ENCODE peak calls at places on chromosome 1, in eight cellular contexts. One of them, this sample, is unnamed.

GRCh38 chr1:2298685-2299673 is 70.9 kb downstream of the SKI start:
- DNase-seq in fibroblast of pulmonary artery: no peak
- DNase-seq in right cardiac atrium: peak; percentile 90
- DNase-seq in nucleus accumbens: no peak
- DNase-seq in GM10248: no peak
- DNase-seq in fibroblast of mammary gland: no peak
- DNase-seq in stimulated activated naive CD8-positive, alpha-beta T cell treated with anti-CD3 and anti-CD28 coated beads, Interleukin-15, amount 100 ng/mL, for 72 hours: no peak
- DNase-seq in GM12864: no peak
- DNase-seq in this sample: no peak

GRCh38 chr1:168887381-168887780 is 158.4 kb upstream of the DPT start:
- DNase-seq in GM12864: no peak
- DNase-seq in stimulated activated naive CD8-positive, alpha-beta T cell treated with anti-CD3 and anti-CD28 coated beads, Interleukin-15, amount 100 ng/mL, for 72 hours: no peak
- DNase-seq in right cardiac atrium: no peak
- DNase-seq in nucleus accumbens: no peak
- DNase-seq in fibroblast of mammary gland: no peak
- DNase-seq in fibroblast of pulmonary artery: no peak
- DNase-seq in GM10248: no peak
- DNase-seq in this sample: no peak

GRCh38 chr1:947958-948357 is 11.1 kb downstream of the NOC2L start:
- DNase-seq in fibroblast of pulmonary artery: no peak
- DNase-seq in GM10248: no peak
- DNase-seq in fibroblast of mammary gland: no peak
- DNase-seq in right cardiac atrium: no peak
- DNase-seq in stimulated activated naive CD8-positive, alpha-beta T cell treated with anti-CD3 and anti-CD28 coated beads, Interleukin-15, amount 100 ng/mL, for 72 hours: no peak
- DNase-seq in nucleus accumbens: no peak
- DNase-seq in GM12864: no peak
- DNase-seq in this sample: no peak

GRCh38 chr1:168391759-168392681 is 111.3 kb downstream of the TBX19 start:
- DNase-seq in nucleus accumbens: no peak
- DNase-seq in GM10248: no peak
- DNase-seq in right cardiac atrium: no peak
- DNase-seq in GM12864: no peak
- DNase-seq in fibroblast of pulmonary artery: no peak
- DNase-seq in stimulated activated naive CD8-positive, alpha-beta T cell treated with anti-CD3 and anti-CD28 coated beads, Interleukin-15, amount 100 ng/mL, for 72 hours: no peak
- DNase-seq in fibroblast of mammary gland: no peak
- DNase-seq in this sample: no peak

GRCh38 chr1:85992756-85993155 is 163.8 kb downstream of the COL24A1 start:
- DNase-seq in GM12864: peak; percentile 44
- DNase-seq in nucleus accumbens: no peak
- DNase-seq in GM10248: peak; percentile 18
- DNase-seq in stimulated activated naive CD8-positive, alpha-beta T cell treated with anti-CD3 and anti-CD28 coated beads, Interleukin-15, amount 100 ng/mL, for 72 hours: no peak
- DNase-seq in right cardiac atrium: no peak
- DNase-seq in fibroblast of pulmonary artery: peak; percentile 74
- DNase-seq in fibroblast of mammary gland: peak; percentile 72
- DNase-seq in this sample: no peak

GRCh38 chr1:9196129-9197040 is 38.2 kb upstream of the H6PD start:
- DNase-seq in GM10248: peak; percentile 74
- DNase-seq in fibroblast of pulmonary artery: peak; percentile 94
- DNase-seq in fibroblast of mammary gland: peak; percentile 99
- DNase-seq in nucleus accumbens: peak; percentile 55
- DNase-seq in right cardiac atrium: peak; percentile 80
- DNase-seq in stimulated activated naive CD8-positive, alpha-beta T cell treated with anti-CD3 and anti-CD28 coated beads, Interleukin-15, amount 100 ng/mL, for 72 hours: peak; percentile 61
- DNase-seq in GM12864: no peak
- DNase-seq in this sample: peak; percentile 45

GRCh38 chr1:169060010-169060722 is 46.3 kb upstream of the ATP1B1 start:
- DNase-seq in stimulated activated naive CD8-positive, alpha-beta T cell treated with anti-CD3 and anti-CD28 coated beads, Interleukin-15, amount 100 ng/mL, for 72 hours: no peak
- DNase-seq in right cardiac atrium: no peak
- DNase-seq in GM10248: no peak
- DNase-seq in fibroblast of mammary gland: peak; percentile 59
- DNase-seq in nucleus accumbens: no peak
- DNase-seq in GM12864: no peak
- DNase-seq in fibroblast of pulmonary artery: peak; percentile 7
- DNase-seq in this sample: no peak

GRCh38 chr1:53349968-53350852 is 22.3 kb upstream of the LRP8 start:
- DNase-seq in right cardiac atrium: no peak
- DNase-seq in fibroblast of pulmonary artery: no peak
- DNase-seq in stimulated activated naive CD8-positive, alpha-beta T cell treated with anti-CD3 and anti-CD28 coated beads, Interleukin-15, amount 100 ng/mL, for 72 hours: peak; percentile 3
- DNase-seq in GM12864: no peak
- DNase-seq in nucleus accumbens: no peak
- DNase-seq in GM10248: no peak
- DNase-seq in fibroblast of mammary gland: no peak
- DNase-seq in this sample: no peak

GRCh38 chr1:150555971-150556865 is 7.0 kb downstream of the ADAMTSL4 start:
- DNase-seq in nucleus accumbens: no peak
- DNase-seq in fibroblast of mammary gland: no peak
- DNase-seq in fibroblast of pulmonary artery: no peak
- DNase-seq in GM12864: no peak
- DNase-seq in right cardiac atrium: peak; percentile 66
- DNase-seq in GM10248: no peak
- DNase-seq in stimulated activated naive CD8-positive, alpha-beta T cell treated with anti-CD3 and anti-CD28 coated beads, Interleukin-15, amount 100 ng/mL, for 72 hours: no peak
- DNase-seq in this sample: no peak

GRCh38 chr1:172874950-172875349 is 175.8 kb downstream of the TNFSF18 start:
- DNase-seq in fibroblast of pulmonary artery: no peak
- DNase-seq in nucleus accumbens: no peak
- DNase-seq in GM10248: no peak
- DNase-seq in stimulated activated naive CD8-positive, alpha-beta T cell treated with anti-CD3 and anti-CD28 coated beads, Interleukin-15, amount 100 ng/mL, for 72 hours: peak; percentile 59
- DNase-seq in right cardiac atrium: no peak
- DNase-seq in fibroblast of mammary gland: no peak
- DNase-seq in GM12864: no peak
- DNase-seq in this sample: no peak

GRCh38 chr1:207822602-207823451 is 71.0 kb downstream of the CD46 start:
- DNase-seq in right cardiac atrium: peak; percentile 88
- DNase-seq in GM12864: peak; percentile 94
- DNase-seq in nucleus accumbens: peak; percentile 94
- DNase-seq in GM10248: peak; percentile 94
- DNase-seq in fibroblast of pulmonary artery: no peak
- DNase-seq in stimulated activated naive CD8-positive, alpha-beta T cell treated with anti-CD3 and anti-CD28 coated beads, Interleukin-15, amount 100 ng/mL, for 72 hours: peak; percentile 89
- DNase-seq in fibroblast of mammary gland: peak; percentile 81
- DNase-seq in this sample: peak; percentile 29

GRCh38 chr1:170131450-170131849 is 14.3 kb upstream of the NTMT2 start:
- DNase-seq in fibroblast of mammary gland: no peak
- DNase-seq in nucleus accumbens: no peak
- DNase-seq in GM10248: no peak
- DNase-seq in right cardiac atrium: no peak
- DNase-seq in fibroblast of pulmonary artery: no peak
- DNase-seq in GM12864: no peak
- DNase-seq in stimulated activated naive CD8-positive, alpha-beta T cell treated with anti-CD3 and anti-CD28 coated beads, Interleukin-15, amount 100 ng/mL, for 72 hours: no peak
- DNase-seq in this sample: no peak

GRCh38 chr1:40532844-40533424 is 1.5 kb downstream of the ZNF684 start:
- DNase-seq in fibroblast of pulmonary artery: peak; percentile 73
- DNase-seq in nucleus accumbens: peak; percentile 1
- DNase-seq in right cardiac atrium: no peak
- DNase-seq in stimulated activated naive CD8-positive, alpha-beta T cell treated with anti-CD3 and anti-CD28 coated beads, Interleukin-15, amount 100 ng/mL, for 72 hours: peak; percentile 31
- DNase-seq in fibroblast of mammary gland: peak; percentile 58
- DNase-seq in GM12864: peak; percentile 57
- DNase-seq in GM10248: peak; percentile 48
- DNase-seq in this sample: no peak

GRCh38 chr1:163230827-163231226 is 28.1 kb upstream of the RGS5 start:
- DNase-seq in GM10248: no peak
- DNase-seq in nucleus accumbens: no peak
- DNase-seq in fibroblast of mammary gland: no peak
- DNase-seq in stimulated activated naive CD8-positive, alpha-beta T cell treated with anti-CD3 and anti-CD28 coated beads, Interleukin-15, amount 100 ng/mL, for 72 hours: no peak
- DNase-seq in right cardiac atrium: no peak
- DNase-seq in GM12864: no peak
- DNase-seq in fibroblast of pulmonary artery: peak; percentile 1
- DNase-seq in this sample: no peak

GRCh38 chr1:38818706-38819439 is 40.7 kb downstream of the RRAGC start:
- DNase-seq in nucleus accumbens: no peak
- DNase-seq in fibroblast of mammary gland: no peak
- DNase-seq in right cardiac atrium: no peak
- DNase-seq in stimulated activated naive CD8-positive, alpha-beta T cell treated with anti-CD3 and anti-CD28 coated beads, Interleukin-15, amount 100 ng/mL, for 72 hours: no peak
- DNase-seq in fibroblast of pulmonary artery: no peak
- DNase-seq in GM12864: no peak
- DNase-seq in GM10248: no peak
- DNase-seq in this sample: no peak

GRCh38 chr1:248790456-248790855 is 34.9 kb upstream of the LYPD8 start:
- DNase-seq in fibroblast of mammary gland: no peak
- DNase-seq in GM12864: no peak
- DNase-seq in fibroblast of pulmonary artery: no peak
- DNase-seq in nucleus accumbens: no peak
- DNase-seq in right cardiac atrium: no peak
- DNase-seq in GM10248: no peak
- DNase-seq in stimulated activated naive CD8-positive, alpha-beta T cell treated with anti-CD3 and anti-CD28 coated beads, Interleukin-15, amount 100 ng/mL, for 72 hours: no peak
- DNase-seq in this sample: no peak

GRCh38 chr1:153752561-153753195 is 22.5 kb upstream of the SLC27A3 start:
- DNase-seq in GM12864: no peak
- DNase-seq in stimulated activated naive CD8-positive, alpha-beta T cell treated with anti-CD3 and anti-CD28 coated beads, Interleukin-15, amount 100 ng/mL, for 72 hours: no peak
- DNase-seq in fibroblast of pulmonary artery: peak; percentile 97
- DNase-seq in GM10248: no peak
- DNase-seq in nucleus accumbens: no peak
- DNase-seq in right cardiac atrium: peak; percentile 32
- DNase-seq in fibroblast of mammary gland: peak; percentile 98
- DNase-seq in this sample: no peak

GRCh38 chr1:218705911-218706893 is 361.1 kb downstream of the TGFB2 start:
- DNase-seq in GM12864: no peak
- DNase-seq in right cardiac atrium: no peak
- DNase-seq in fibroblast of pulmonary artery: peak; percentile 94
- DNase-seq in nucleus accumbens: no peak
- DNase-seq in stimulated activated naive CD8-positive, alpha-beta T cell treated with anti-CD3 and anti-CD28 coated beads, Interleukin-15, amount 100 ng/mL, for 72 hours: no peak
- DNase-seq in fibroblast of mammary gland: peak; percentile 97
- DNase-seq in GM10248: no peak
- DNase-seq in this sample: no peak

GRCh38 chr1:15167386-15167785 is 13.8 kb downstream of the TMEM51 start:
- DNase-seq in right cardiac atrium: no peak
- DNase-seq in stimulated activated naive CD8-positive, alpha-beta T cell treated with anti-CD3 and anti-CD28 coated beads, Interleukin-15, amount 100 ng/mL, for 72 hours: no peak
- DNase-seq in nucleus accumbens: no peak
- DNase-seq in GM12864: no peak
- DNase-seq in GM10248: no peak
- DNase-seq in fibroblast of mammary gland: no peak
- DNase-seq in fibroblast of pulmonary artery: no peak
- DNase-seq in this sample: no peak

GRCh38 chr1:48693180-48693579 is 83.5 kb downstream of the BEND5 start:
- DNase-seq in fibroblast of pulmonary artery: no peak
- DNase-seq in right cardiac atrium: no peak
- DNase-seq in fibroblast of mammary gland: no peak
- DNase-seq in stimulated activated naive CD8-positive, alpha-beta T cell treated with anti-CD3 and anti-CD28 coated beads, Interleukin-15, amount 100 ng/mL, for 72 hours: no peak
- DNase-seq in GM12864: no peak
- DNase-seq in nucleus accumbens: no peak
- DNase-seq in GM10248: no peak
- DNase-seq in this sample: no peak

GRCh38 chr1:31875636-31876236 is 59.9 kb upstream of the SPOCD1 start:
- DNase-seq in stimulated activated naive CD8-positive, alpha-beta T cell treated with anti-CD3 and anti-CD28 coated beads, Interleukin-15, amount 100 ng/mL, for 72 hours: no peak
- DNase-seq in GM12864: no peak
- DNase-seq in nucleus accumbens: no peak
- DNase-seq in fibroblast of mammary gland: no peak
- DNase-seq in fibroblast of pulmonary artery: no peak
- DNase-seq in GM10248: no peak
- DNase-seq in right cardiac atrium: no peak
- DNase-seq in this sample: no peak

GRCh38 chr1:93159337-93159736 is 20.9 kb downstream of the TMED5 start:
- DNase-seq in fibroblast of pulmonary artery: no peak
- DNase-seq in right cardiac atrium: no peak
- DNase-seq in nucleus accumbens: no peak
- DNase-seq in GM10248: no peak
- DNase-seq in stimulated activated naive CD8-positive, alpha-beta T cell treated with anti-CD3 and anti-CD28 coated beads, Interleukin-15, amount 100 ng/mL, for 72 hours: no peak
- DNase-seq in GM12864: no peak
- DNase-seq in fibroblast of mammary gland: no peak
- DNase-seq in this sample: no peak

GRCh38 chr1:151981178-151981525 is 12.5 kb downstream of the S100A10 start:
- DNase-seq in GM12864: no peak
- DNase-seq in GM10248: no peak
- DNase-seq in nucleus accumbens: no peak
- DNase-seq in stimulated activated naive CD8-positive, alpha-beta T cell treated with anti-CD3 and anti-CD28 coated beads, Interleukin-15, amount 100 ng/mL, for 72 hours: no peak
- DNase-seq in right cardiac atrium: no peak
- DNase-seq in fibroblast of pulmonary artery: no peak
- DNase-seq in fibroblast of mammary gland: peak; percentile 37
- DNase-seq in this sample: no peak

GRCh38 chr1:101112051-101112770 is 86.6 kb upstream of the DPH5 start:
- DNase-seq in stimulated activated naive CD8-positive, alpha-beta T cell treated with anti-CD3 and anti-CD28 coated beads, Interleukin-15, amount 100 ng/mL, for 72 hours: peak; percentile 64
- DNase-seq in GM12864: peak; percentile 52
- DNase-seq in GM10248: peak; percentile 12
- DNase-seq in fibroblast of mammary gland: no peak
- DNase-seq in nucleus accumbens: no peak
- DNase-seq in right cardiac atrium: peak; percentile 84
- DNase-seq in fibroblast of pulmonary artery: peak; percentile 26
- DNase-seq in this sample: peak; percentile 60

GRCh38 chr1:243407284-243408018 is 151.6 kb downstream of the SDCCAG8 start:
- DNase-seq in stimulated activated naive CD8-positive, alpha-beta T cell treated with anti-CD3 and anti-CD28 coated beads, Interleukin-15, amount 100 ng/mL, for 72 hours: no peak
- DNase-seq in nucleus accumbens: no peak
- DNase-seq in fibroblast of pulmonary artery: peak; percentile 63
- DNase-seq in GM12864: no peak
- DNase-seq in fibroblast of mammary gland: peak; percentile 50
- DNase-seq in GM10248: no peak
- DNase-seq in right cardiac atrium: no peak
- DNase-seq in this sample: no peak

GRCh38 chr1:37954316-37954971 is 7.6 kb upstream of the INPP5B start:
- DNase-seq in fibroblast of mammary gland: no peak
- DNase-seq in stimulated activated naive CD8-positive, alpha-beta T cell treated with anti-CD3 and anti-CD28 coated beads, Interleukin-15, amount 100 ng/mL, for 72 hours: no peak
- DNase-seq in GM10248: no peak
- DNase-seq in fibroblast of pulmonary artery: no peak
- DNase-seq in GM12864: no peak
- DNase-seq in right cardiac atrium: no peak
- DNase-seq in nucleus accumbens: no peak
- DNase-seq in this sample: no peak

GRCh38 chr1:113981962-113982931 is 3.0 kb downstream of the OLFML3 start:
- DNase-seq in nucleus accumbens: no peak
- DNase-seq in fibroblast of pulmonary artery: peak; percentile 90
- DNase-seq in fibroblast of mammary gland: peak; percentile 90
- DNase-seq in stimulated activated naive CD8-positive, alpha-beta T cell treated with anti-CD3 and anti-CD28 coated beads, Interleukin-15, amount 100 ng/mL, for 72 hours: no peak
- DNase-seq in right cardiac atrium: peak; percentile 87
- DNase-seq in GM12864: no peak
- DNase-seq in GM10248: no peak
- DNase-seq in this sample: no peak

GRCh38 chr1:47725732-47726495 is 271.3 kb downstream of the TRABD2B start:
- DNase-seq in GM10248: peak; percentile 81
- DNase-seq in GM12864: no peak
- DNase-seq in right cardiac atrium: peak; percentile 89
- DNase-seq in nucleus accumbens: peak; percentile 21
- DNase-seq in fibroblast of mammary gland: peak; percentile 71
- DNase-seq in fibroblast of pulmonary artery: peak; percentile 79
- DNase-seq in stimulated activated naive CD8-positive, alpha-beta T cell treated with anti-CD3 and anti-CD28 coated beads, Interleukin-15, amount 100 ng/mL, for 72 hours: peak; percentile 63
- DNase-seq in this sample: peak; percentile 40

GRCh38 chr1:244075247-244075722 is 24.2 kb downstream of the ZBTB18 start:
- DNase-seq in GM12864: no peak
- DNase-seq in right cardiac atrium: no peak
- DNase-seq in nucleus accumbens: no peak
- DNase-seq in fibroblast of pulmonary artery: no peak
- DNase-seq in GM10248: no peak
- DNase-seq in fibroblast of mammary gland: no peak
- DNase-seq in stimulated activated naive CD8-positive, alpha-beta T cell treated with anti-CD3 and anti-CD28 coated beads, Interleukin-15, amount 100 ng/mL, for 72 hours: no peak
- DNase-seq in this sample: no peak

GRCh38 chr1:221829327-221830011 is 87.6 kb upstream of the DUSP10 start:
- DNase-seq in nucleus accumbens: no peak
- DNase-seq in stimulated activated naive CD8-positive, alpha-beta T cell treated with anti-CD3 and anti-CD28 coated beads, Interleukin-15, amount 100 ng/mL, for 72 hours: peak; percentile 55
- DNase-seq in fibroblast of pulmonary artery: peak; percentile 89
- DNase-seq in fibroblast of mammary gland: peak; percentile 95
- DNase-seq in GM12864: no peak
- DNase-seq in GM10248: no peak
- DNase-seq in right cardiac atrium: no peak
- DNase-seq in this sample: peak; percentile 11

GRCh38 chr1:198444792-198445191 is 95.7 kb downstream of the ATP6V1G3 start:
- DNase-seq in fibroblast of pulmonary artery: peak; percentile 91
- DNase-seq in GM10248: no peak
- DNase-seq in nucleus accumbens: no peak
- DNase-seq in right cardiac atrium: no peak
- DNase-seq in GM12864: no peak
- DNase-seq in fibroblast of mammary gland: peak; percentile 49
- DNase-seq in stimulated activated naive CD8-positive, alpha-beta T cell treated with anti-CD3 and anti-CD28 coated beads, Interleukin-15, amount 100 ng/mL, for 72 hours: no peak
- DNase-seq in this sample: no peak

GRCh38 chr1:184150776-184151531 is 99.4 kb downstream of the TSEN15 start:
- DNase-seq in GM10248: no peak
- DNase-seq in right cardiac atrium: peak; percentile 61
- DNase-seq in fibroblast of pulmonary artery: peak; percentile 27
- DNase-seq in nucleus accumbens: peak; percentile 21
- DNase-seq in fibroblast of mammary gland: peak; percentile 56
- DNase-seq in GM12864: no peak
- DNase-seq in stimulated activated naive CD8-positive, alpha-beta T cell treated with anti-CD3 and anti-CD28 coated beads, Interleukin-15, amount 100 ng/mL, for 72 hours: no peak
- DNase-seq in this sample: no peak

GRCh38 chr1:226786550-226786949 is 47.5 kb upstream of the ITPKB start:
- DNase-seq in GM10248: peak; percentile 52
- DNase-seq in fibroblast of mammary gland: no peak
- DNase-seq in right cardiac atrium: no peak
- DNase-seq in nucleus accumbens: no peak
- DNase-seq in GM12864: peak; percentile 72
- DNase-seq in fibroblast of pulmonary artery: no peak
- DNase-seq in stimulated activated naive CD8-positive, alpha-beta T cell treated with anti-CD3 and anti-CD28 coated beads, Interleukin-15, amount 100 ng/mL, for 72 hours: no peak
- DNase-seq in this sample: no peak

GRCh38 chr1:226223157-226223785 is at the start of gene MIXL1:
- DNase-seq in GM12864: no peak
- DNase-seq in fibroblast of pulmonary artery: no peak
- DNase-seq in right cardiac atrium: no peak
- DNase-seq in stimulated activated naive CD8-positive, alpha-beta T cell treated with anti-CD3 and anti-CD28 coated beads, Interleukin-15, amount 100 ng/mL, for 72 hours: no peak
- DNase-seq in fibroblast of mammary gland: no peak
- DNase-seq in nucleus accumbens: no peak
- DNase-seq in GM10248: peak; percentile 45
- DNase-seq in this sample: no peak